ENCODE peak calls at places on chromosomes 7 and 10, in five cellular contexts. Q is NCI-H446 treated with DMSO at 0.1 percent for 48 hours, B is amniotic epithelial cell, P is anterior cingulate cortex, U is body of pancreas. I is an unnamed sample.

GRCh38 chr7:127938588-127938987 is 92.6 kb downstream of the LRRC4 start:
- DNase-seq in Q (no peak), B (peak; percentile 78), U (no peak), P (no peak), I (peak; percentile 87)

GRCh38 chr7:107725138-107725740 is 18.7 kb upstream of the CBLL1 start:
- DNase-seq in Q (no peak), P (peak; percentile 1), U (peak; percentile 58), B (peak; percentile 65), I (peak; percentile 76)

GRCh38 chr7:149836434-149836833 is 1.7 kb upstream of the ZNF862 start:
- DNase-seq in P (no peak), U (no peak), Q (no peak), B (no peak), I (no peak)

GRCh38 chr10:118566911-118567310 is 28.5 kb downstream of the PRLHR start:
- DNase-seq in P (no peak), Q (no peak), U (no peak), B (no peak), I (no peak)

GRCh38 chr7:143172354-143172753 is 10.9 kb upstream of the TAS2R39 start:
- DNase-seq in P (no peak), B (no peak), Q (no peak), U (peak; percentile 87), I (peak; percentile 71)

GRCh38 chr10:58140054-58140453 is 127.6 kb downstream of the IPMK start:
- DNase-seq in Q (no peak), U (no peak), B (no peak), P (no peak), I (no peak)

GRCh38 chr7:117600912-117601311 is 121.1 kb downstream of the CFTR start:
- DNase-seq in P (no peak), U (no peak), B (no peak), Q (no peak), I (no peak)

GRCh38 chr10:100751211-100751933 is 6.0 kb downstream of the PAX2 start:
- DNase-seq in Q (no peak), P (no peak), B (no peak), U (no peak), I (no peak)

GRCh38 chr10:109933984-109934565 is 10.8 kb upstream of the XPNPEP1 start:
- DNase-seq in P (no peak), Q (no peak), U (no peak), B (no peak), I (no peak)

GRCh38 chr7:63117-63480 is 129.3 kb upstream of the FAM20C start:
- DNase-seq in P (no peak), B (no peak), Q (no peak), U (no peak), I (no peak)

GRCh38 chr7:19538036-19538435 is 170.8 kb downstream of the POLR1F start:
- DNase-seq in B (peak; percentile 42), P (no peak), Q (no peak), U (no peak), I (no peak)

GRCh38 chr10:27625452-27626345 is 119.9 kb downstream of the MKX start:
- DNase-seq in P (no peak), U (no peak), Q (no peak), B (no peak), I (no peak)

GRCh38 chr10:46223064-46223480 is 63.7 kb upstream of the ANTXRL start:
- DNase-seq in B (no peak), P (no peak), U (no peak), Q (no peak), I (no peak)

GRCh38 chr7:87226495-87226894 is 7.0 kb upstream of the TMEM243 start:
- DNase-seq in P (no peak), Q (no peak), B (no peak), U (no peak), I (no peak)

GRCh38 chr7:50436133-50436802 is 13.9 kb downstream of the FIGNL1 start:
- DNase-seq in P (no peak), U (no peak), B (peak; percentile 80), Q (no peak), I (peak; percentile 94)

GRCh38 chr10:8403711-8404371 is 349.4 kb downstream of the GATA3 start:
- DNase-seq in Q (no peak), B (no peak), P (no peak), U (no peak), I (no peak)

GRCh38 chr10:104559935-104560334 is 81.2 kb upstream of the SORCS3 start:
- DNase-seq in U (no peak), P (no peak), B (peak; percentile 39), Q (peak; percentile 9), I (no peak)

GRCh38 chr10:76382381-76382851 is 951.0 kb downstream of the LRMDA start:
- DNase-seq in B (peak; percentile 100), Q (no peak), U (no peak), P (no peak), I (peak; percentile 28)

GRCh38 chr7:8490391-8490790 is 57.0 kb downstream of the NXPH1 start:
- DNase-seq in B (no peak), P (no peak), U (no peak), Q (no peak), I (no peak)

GRCh38 chr7:156547884-156548561 is 92.6 kb upstream of the RNF32 start:
- DNase-seq in B (no peak), Q (no peak), U (no peak), P (no peak), I (no peak)

GRCh38 chr7:1055084-1055450 is 10.7 kb downstream of the GPR146 start:
- DNase-seq in Q (peak; percentile 10), B (peak; percentile 72), P (peak; percentile 59), U (peak; percentile 44), I (no peak)

GRCh38 chr10:60807499-60807898 is 29.2 kb downstream of the CDK1 start:
- DNase-seq in P (no peak), U (no peak), B (no peak), Q (no peak), I (no peak)

GRCh38 chr7:6443372-6443941 is 4.3 kb downstream of the DAGLB start:
- DNase-seq in B (peak; percentile 91), Q (no peak), P (no peak), U (no peak), I (peak; percentile 84)

GRCh38 chr10:59387951-59388431 is 25.6 kb upstream of the FAM13C start:
- DNase-seq in U (no peak), Q (no peak), B (peak; percentile 96), P (no peak), I (peak; percentile 83)

GRCh38 chr10:132100556-132101349 is 35.0 kb downstream of the JAKMIP3 start:
- DNase-seq in Q (no peak), B (no peak), P (no peak), U (no peak), I (peak; percentile 0)

GRCh38 chr7:44229546-44230105 is 28.8 kb downstream of the YKT6 start:
- DNase-seq in B (no peak), U (no peak), P (no peak), Q (no peak), I (no peak)

I was measured in Daoy.